ENCODE peak calls at places on chromosomes 2 and 18, in seven cellular contexts. W, R, S, B, F, D and Z are unnamed samples.

GRCh38 chr18:57984490-57985109 is 59.4 kb upstream of the NEDD4L start:
- DNase-seq in R (no peak), D (no peak), W (no peak), B (no peak), S (no peak), F (no peak), Z (no peak)

GRCh38 chr2:40487592-40487991 is 35.7 kb upstream of the SLC8A1 start:
- DNase-seq in S (no peak), D (no peak), R (no peak), W (no peak), B (no peak), F (no peak), Z (peak)

GRCh38 chr2:187264612-187265011 is 183.4 kb downstream of the CALCRL start:
- DNase-seq in S (no peak), W (no peak), B (no peak), R (no peak), F (no peak), D (no peak), Z (no peak)

GRCh38 chr2:121377676-121378075 is 92.7 kb upstream of the TFCP2L1 start:
- DNase-seq in D (no peak), F (no peak), W (no peak), R (no peak), S (no peak), B (no peak), Z (no peak)

GRCh38 chr2:222862068-222862914 is 1.5 kb downstream of the ACSL3 start:
- DNase-seq in R (peak), S (no peak), F (peak), B (peak), D (no peak), W (no peak), Z (no peak)

GRCh38 chr2:16478817-16479216 is 186.8 kb downstream of the CYRIA start:
- DNase-seq in R (no peak), S (no peak), B (no peak), F (no peak), D (no peak), W (no peak), Z (peak)

GRCh38 chr2:20930928-20931327 is 108.0 kb upstream of the LDAH start:
- DNase-seq in R (no peak), S (no peak), F (no peak), D (no peak), B (no peak), W (no peak), Z (peak)

GRCh38 chr2:227848586-227848985 is 22.8 kb upstream of the DAW1 start:
- DNase-seq in W (no peak), B (no peak), D (no peak), R (no peak), F (no peak), S (no peak), Z (peak)

GRCh38 chr18:35581555-35582309 is at the start of gene GALNT1:
- DNase-seq in R (peak), F (no peak), W (no peak), B (peak), D (peak), S (peak), Z (peak)

GRCh38 chr2:115165529-115166109 is 723.2 kb downstream of the DPP10 start:
- DNase-seq in F (no peak), B (peak), D (peak), W (peak), S (no peak), R (no peak), Z (peak)

GRCh38 chr2:45813003-45813601 is 161.6 kb downstream of the PRKCE start:
- DNase-seq in S (no peak), W (no peak), F (no peak), D (no peak), B (no peak), R (no peak), Z (peak)

GRCh38 chr2:17878222-17879136 is at the start of gene KCNS3:
- DNase-seq in F (no peak), S (no peak), B (peak), R (peak), D (peak), W (no peak), Z (peak)

GRCh38 chr2:11499081-11499743 is 33.3 kb upstream of the E2F6 start:
- DNase-seq in B (no peak), F (no peak), S (no peak), D (peak), W (no peak), R (no peak), Z (no peak)

GRCh38 chr2:233712596-233713261 is at the start of gene UGT1A5:
- DNase-seq in R (no peak), B (no peak), S (no peak), W (no peak), D (no peak), F (no peak), Z (no peak)

GRCh38 chr2:72893594-72894319 is 6.5 kb downstream of the SPR start:
- DNase-seq in D (no peak), W (no peak), R (peak), B (peak), F (no peak), S (no peak), Z (peak)

GRCh38 chr18:73419531-73419930 is 551.7 kb upstream of the NETO1 start:
- DNase-seq in D (no peak), S (no peak), W (no peak), R (no peak), B (no peak), F (no peak), Z (no peak)

GRCh38 chr2:101190753-101191516 is 39.8 kb upstream of the TBC1D8 start:
- DNase-seq in D (no peak), B (no peak), R (peak), W (no peak), S (no peak), F (no peak), Z (peak)

GRCh38 chr2:151138507-151138906 is 123.2 kb downstream of the RBM43 start:
- DNase-seq in F (no peak), D (no peak), B (no peak), W (no peak), S (no peak), R (no peak), Z (no peak)

GRCh38 chr2:148903946-148904345 is 28.9 kb downstream of the KIF5C start:
- DNase-seq in F (no peak), R (no peak), D (no peak), W (no peak), B (no peak), S (no peak), Z (no peak)

GRCh38 chr2:195318440-195319111 is 338.4 kb upstream of the SLC39A10 start:
- DNase-seq in R (peak), F (no peak), W (no peak), D (peak), S (peak), B (peak), Z (peak)

GRCh38 chr2:3492951-3493609 is 26.3 kb downstream of the ADI1 start:
- DNase-seq in D (no peak), B (no peak), R (no peak), W (no peak), F (no peak), S (no peak), Z (no peak)

GRCh38 chr2:226721541-226721940 is 78.1 kb downstream of the IRS1 start:
- DNase-seq in R (no peak), B (no peak), S (no peak), D (no peak), F (no peak), W (no peak), Z (no peak)

GRCh38 chr2:60358471-60358870 is 195.0 kb downstream of the BCL11A start:
- DNase-seq in F (no peak), W (no peak), S (no peak), B (peak), R (no peak), D (no peak), Z (no peak)

GRCh38 chr2:188369365-188369764 is 77.7 kb downstream of the GULP1 start:
- DNase-seq in S (no peak), B (peak), D (peak), R (peak), F (no peak), W (peak), Z (peak)

GRCh38 chr2:176464886-176465564 is 195.8 kb downstream of the MTX2 start:
- DNase-seq in D (no peak), F (no peak), W (no peak), B (no peak), R (peak), S (no peak), Z (no peak)

GRCh38 chr18:35578481-35578880 is 3.1 kb upstream of the GALNT1 start:
- DNase-seq in D (no peak), F (no peak), W (no peak), S (no peak), R (no peak), B (no peak), Z (no peak)

GRCh38 chr2:170401187-170401586 is 223.2 kb downstream of the MYO3B start:
- DNase-seq in B (no peak), S (no peak), D (no peak), R (no peak), W (no peak), F (no peak), Z (no peak)

GRCh38 chr2:68730828-68731227 is 3.8 kb upstream of the ARHGAP25 start:
- DNase-seq in D (no peak), S (no peak), F (no peak), W (no peak), B (no peak), R (no peak), Z (no peak)